ENCODE peak calls at places on chromosomes 2 and 18, in eight cellular contexts. P is neural progenitor cell; M is 8988T; U is effector memory CD4-positive, alpha-beta T cell; O is HEK293T; E is ovary; C is COLO829; Z is NCI-H1417. Q is an unnamed sample.

GRCh38 chr2:155309483-155309882 is 611.0 kb downstream of the KCNJ3 start:
- DNase-seq in P (no peak), M (no peak), U (no peak), O (no peak), E (no peak), C (no peak), Z (no peak), Q (no peak)

GRCh38 chr2:105744909-105745853 is at the start of gene NCK2:
- DNase-seq in P (peak), M (peak), U (no peak), O (peak), E (peak), C (no peak), Z (peak), Q (no peak)

GRCh38 chr2:219496781-219497494 is 1.8 kb upstream of the GMPPA start:
- DNase-seq in P (peak), M (no peak), U (no peak), O (no peak), E (peak), C (no peak), Z (no peak), Q (no peak)

GRCh38 chr18:24536326-24536725 is 75.9 kb downstream of the HRH4 start:
- DNase-seq in P (no peak), M (no peak), U (no peak), O (no peak), E (no peak), C (no peak), Z (no peak), Q (no peak)

GRCh38 chr2:140436956-140437355 is 1656.8 kb upstream of the NXPH2 start:
- DNase-seq in P (peak), M (no peak), U (no peak), O (no peak), E (no peak), C (no peak), Z (no peak), Q (no peak)

GRCh38 chr2:205685314-205686230 is 3.3 kb downstream of the NRP2 start:
- DNase-seq in P (peak), M (peak), U (no peak), O (no peak), E (peak), C (no peak), Z (no peak), Q (no peak)

GRCh38 chr18:35695803-35696202 is 114.3 kb downstream of the GALNT1 start:
- DNase-seq in P (no peak), M (no peak), U (no peak), O (no peak), E (no peak), C (no peak), Z (no peak), Q (no peak)

GRCh38 chr2:16273111-16273510 is 332.8 kb downstream of the MYCN start:
- DNase-seq in P (no peak), M (no peak), U (no peak), O (no peak), E (no peak), C (no peak), Z (no peak), Q (no peak)

GRCh38 chr2:30789670-30790210 is 17.5 kb downstream of the CAPN13 start:
- DNase-seq in P (no peak), M (no peak), U (no peak), O (no peak), E (no peak), C (no peak), Z (no peak), Q (no peak)

GRCh38 chr2:217289153-217289908 is 429.5 kb upstream of the TNP1 start:
- DNase-seq in P (peak), M (no peak), U (no peak), O (no peak), E (no peak), C (no peak), Z (peak), Q (no peak)

GRCh38 chr2:128642316-128642715 is 323.6 kb upstream of the HS6ST1 start:
- DNase-seq in P (no peak), M (no peak), U (no peak), O (no peak), E (no peak), C (no peak), Z (no peak), Q (no peak)